ENCODE peak calls at places on chromosomes 12 and 14, in six cellular contexts. T is left ventricle myocardium inferior, M is GM12878, L is Peyer's patch, F is A549, B is lower lobe of right lung. V is an unnamed sample.

GRCh38 chr12:14771651-14772137 is 31.6 kb downstream of the WBP11 start:
- DNase-seq in T (no peak), M (peak), L (no peak), F (peak), B (no peak), V (no peak)

GRCh38 chr14:67537736-67538135 is 4.6 kb downstream of the PLEKHH1 start:
- DNase-seq in T (no peak), M (no peak), L (peak), F (no peak), B (no peak), V (no peak)

GRCh38 chr12:20627001-20627588 is 68.0 kb upstream of the SLCO1C1 start:
- DNase-seq in T (no peak), M (no peak), L (no peak), F (no peak), B (no peak), V (peak)

GRCh38 chr14:99627510-99628381 is 17.2 kb upstream of the HHIPL1 start:
- DNase-seq in T (no peak), M (no peak), L (no peak), F (no peak), B (no peak), V (no peak)

GRCh38 chr12:26732010-26732908 is 100.7 kb downstream of the ITPR2 start:
- DNase-seq in T (no peak), M (peak), L (no peak), F (no peak), B (no peak), V (no peak)

GRCh38 chr12:96197503-96198272 is 3.5 kb downstream of the ELK3 start:
- DNase-seq in T (no peak), M (no peak), L (no peak), F (peak), B (no peak), V (no peak)

GRCh38 chr12:65681226-65681625 is 143.1 kb upstream of the HMGA2 start:
- DNase-seq in T (no peak), M (no peak), L (no peak), F (no peak), B (no peak), V (no peak)

GRCh38 chr14:59811850-59812249 is 58.7 kb downstream of the RTN1 start:
- DNase-seq in T (no peak), M (no peak), L (no peak), F (no peak), B (no peak), V (no peak)

GRCh38 chr14:93045211-93045674 is 70.5 kb downstream of the ITPK1 start:
- DNase-seq in T (no peak), M (no peak), L (no peak), F (no peak), B (no peak), V (no peak)

GRCh38 chr12:121404734-121405133 is 4.8 kb downstream of the RNF34 start:
- DNase-seq in T (no peak), M (no peak), L (no peak), F (no peak), B (no peak), V (no peak)

GRCh38 chr12:27733052-27733656 is 22.5 kb downstream of the MRPS35 start:
- DNase-seq in T (no peak), M (no peak), L (no peak), F (peak), B (no peak), V (no peak)

GRCh38 chr12:25583545-25583944 is 30.5 kb upstream of the LMNTD1 start:
- DNase-seq in T (no peak), M (no peak), L (no peak), F (peak), B (no peak), V (no peak)

GRCh38 chr14:60222820-60223219 is 26.2 kb upstream of the PPM1A start:
- DNase-seq in T (peak), M (no peak), L (no peak), F (no peak), B (peak), V (no peak)

GRCh38 chr14:64844272-64844671 is 35.4 kb downstream of the SPTB start:
- DNase-seq in T (no peak), M (peak), L (no peak), F (no peak), B (no peak), V (no peak)

GRCh38 chr14:42504433-42504832 is 897.8 kb downstream of the LRFN5 start:
- DNase-seq in T (no peak), M (no peak), L (no peak), F (no peak), B (no peak), V (no peak)

GRCh38 chr12:70469221-70469820 is 103.2 kb downstream of the KCNMB4 start:
- DNase-seq in T (no peak), M (peak), L (no peak), F (no peak), B (no peak), V (no peak)

GRCh38 chr12:9273276-9273675 is 65.1 kb upstream of the PZP start:
- DNase-seq in T (no peak), M (no peak), L (no peak), F (no peak), B (no peak), V (no peak)

GRCh38 chr12:49541911-49542505 is 3.2 kb downstream of the KCNH3 start:
- DNase-seq in T (no peak), M (no peak), L (no peak), F (no peak), B (no peak), V (no peak)

GRCh38 chr12:118122264-118122663 is 13.7 kb upstream of the PEBP1 start:
- DNase-seq in T (no peak), M (no peak), L (no peak), F (no peak), B (no peak), V (no peak)

GRCh38 chr12:118120579-118121363 is 15.2 kb upstream of the PEBP1 start:
- DNase-seq in T (peak), M (no peak), L (peak), F (peak), B (peak), V (peak)

GRCh38 chr12:118124333-118124874 is 11.5 kb upstream of the PEBP1 start:
- DNase-seq in T (no peak), M (no peak), L (no peak), F (no peak), B (no peak), V (no peak)

DNA sequence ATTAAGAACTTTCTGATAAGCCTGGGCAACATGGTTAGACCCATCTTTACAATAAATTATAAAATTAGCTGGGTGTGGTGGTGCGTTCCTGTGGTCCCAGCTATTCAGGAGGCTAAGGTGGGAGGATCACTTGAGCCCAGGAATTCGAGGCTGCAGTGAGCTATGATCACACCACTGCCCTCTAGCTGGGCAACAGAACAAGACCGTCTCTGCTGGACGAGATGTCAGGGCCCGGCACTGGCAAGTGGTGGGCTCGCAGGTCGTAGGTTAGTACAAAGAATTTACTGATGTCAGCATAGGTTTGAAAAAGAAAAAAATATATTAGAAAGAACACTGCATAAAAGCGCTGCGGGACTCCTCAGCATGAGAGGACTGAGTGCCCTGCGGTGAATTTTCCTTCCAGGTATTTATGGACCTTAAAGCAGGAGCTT is 15.7 kb upstream of the VSIG10 start:
- DNase-seq in T (no peak), M (no peak), L (no peak), F (no peak), B (no peak), V (no peak)
- TF ChIP-seq CTCF in T (no peak), M (no peak), L (no peak), F (no peak), B (no peak), V (no peak)

DNA sequence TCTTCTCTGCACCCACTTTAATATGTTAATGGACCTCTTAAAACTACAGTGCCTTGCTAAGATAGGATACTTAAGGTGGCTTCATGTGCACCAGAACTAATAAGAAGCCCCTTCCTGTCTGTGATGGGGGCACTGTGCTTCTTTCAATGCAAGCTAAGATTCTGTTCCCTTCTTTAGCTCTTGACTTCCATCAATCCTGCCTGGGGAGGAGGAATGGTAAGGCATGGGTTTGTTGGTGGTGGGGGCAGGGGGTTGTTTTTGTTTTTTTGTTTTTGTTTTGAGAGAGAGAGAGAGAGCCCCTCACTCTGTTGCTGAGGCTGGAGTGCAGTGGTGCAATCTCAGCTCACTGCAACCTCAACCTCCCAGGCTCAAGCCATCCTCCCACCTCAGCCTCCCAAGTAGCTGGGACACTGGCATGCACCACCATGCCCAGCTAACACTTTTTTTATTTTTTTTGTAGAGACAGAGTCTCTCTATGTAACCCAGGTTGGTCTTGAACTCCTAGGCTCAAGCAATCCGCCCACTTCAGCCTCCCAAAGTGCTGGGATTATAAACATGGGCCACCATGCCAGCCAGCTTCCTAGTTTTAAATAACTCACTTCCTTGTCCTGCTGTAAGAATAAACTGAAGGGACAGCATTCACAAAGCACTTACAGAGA is 4.5 kb upstream of the KRT3 start:
- DNase-seq in T (no peak), M (no peak), L (no peak), F (no peak), B (no peak), V (no peak)
- H3K4me3 ChIP-seq in T (no peak), M (no peak), L (no peak), F (no peak), B (no peak), V (no peak)

DNA sequence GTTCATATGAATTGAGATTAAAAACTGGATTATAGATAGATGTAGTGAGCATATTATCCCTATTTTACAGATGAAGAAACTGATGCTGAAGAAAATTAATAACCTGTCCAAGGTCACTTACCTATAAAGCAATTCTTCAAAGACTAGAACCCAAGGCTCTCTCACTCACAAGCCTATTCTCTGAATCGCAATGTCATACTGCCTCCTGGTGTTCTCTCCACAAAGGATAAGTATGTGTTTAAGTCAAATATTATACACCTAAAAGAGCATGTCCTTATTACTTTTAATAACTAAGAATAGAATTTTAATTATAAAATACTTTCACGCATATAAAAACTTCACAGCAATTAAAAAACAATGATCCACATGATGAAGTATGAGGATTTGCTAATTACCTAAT is 721.3 kb upstream of the USP15 start:
- DNase-seq in T (no peak), M (no peak), L (no peak), F (peak), B (no peak), V (no peak)
- TF ChIP-seq CTCF in T (no peak), M (no peak), L (no peak), F (no peak), B (no peak), V (no peak)

DNA sequence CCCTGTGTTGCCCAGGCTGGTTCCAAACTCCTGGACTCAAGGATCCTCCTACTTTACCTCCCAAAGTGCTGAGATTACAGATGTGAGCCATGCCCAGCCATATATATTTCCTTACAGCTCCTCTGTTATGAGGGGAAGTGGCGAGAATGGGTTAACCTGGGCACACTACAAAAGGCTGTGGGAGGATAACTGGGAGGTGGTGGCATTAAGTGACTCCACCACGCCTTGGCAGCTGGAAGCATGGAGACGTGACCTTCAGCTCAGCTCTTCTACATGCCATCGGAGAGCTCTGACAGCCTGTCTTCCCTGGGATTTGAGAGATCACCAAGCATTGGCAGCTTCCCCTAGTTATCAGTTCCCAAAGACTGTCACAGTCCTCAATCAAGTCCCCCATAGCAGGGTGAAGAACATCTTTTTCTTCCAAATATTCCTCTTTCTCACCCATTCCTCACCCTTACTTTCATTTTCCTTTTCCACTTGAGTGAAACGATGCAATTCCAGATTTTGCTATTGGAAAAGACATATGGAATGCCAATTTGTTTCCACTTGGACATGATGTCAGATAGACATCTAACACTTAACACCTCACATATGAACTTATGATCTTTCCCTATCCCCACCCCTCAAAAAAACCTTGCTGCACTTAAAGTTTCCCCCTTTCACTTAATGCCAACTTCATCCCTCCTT is 48.5 kb downstream of the PHLDA1 start:
- DNase-seq in T (peak), M (no peak), L (no peak), F (peak), B (no peak), V (peak)
- H3K4me3 ChIP-seq in T (peak), M (no peak), L (peak), F (peak), B (peak), V (no peak)

DNA sequence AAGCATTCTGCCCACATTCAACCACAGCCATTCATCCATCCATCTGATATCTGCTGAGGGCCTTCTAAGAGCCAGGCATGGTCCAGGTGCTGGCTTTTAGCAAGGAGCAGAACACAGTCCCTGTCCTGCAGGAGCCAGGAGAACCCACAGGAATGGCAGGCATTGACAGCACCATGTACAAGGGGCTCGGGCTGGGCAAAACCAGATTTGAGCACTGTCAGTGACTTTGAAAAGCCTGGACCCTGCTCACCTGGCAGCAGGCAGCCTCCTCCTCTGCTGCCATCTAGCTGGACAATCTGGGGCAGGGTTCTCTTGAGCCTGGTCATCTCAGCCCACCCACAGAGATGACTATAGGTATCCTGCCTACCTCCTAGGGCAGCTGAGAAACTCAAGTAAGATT is 136.9 kb downstream of the ZFP36L1 start:
- DNase-seq in T (no peak), M (no peak), L (no peak), F (peak), B (no peak), V (no peak)
- TF ChIP-seq CTCF in T (peak), M (no peak), L (no peak), F (peak), B (no peak), V (no peak)

DNA sequence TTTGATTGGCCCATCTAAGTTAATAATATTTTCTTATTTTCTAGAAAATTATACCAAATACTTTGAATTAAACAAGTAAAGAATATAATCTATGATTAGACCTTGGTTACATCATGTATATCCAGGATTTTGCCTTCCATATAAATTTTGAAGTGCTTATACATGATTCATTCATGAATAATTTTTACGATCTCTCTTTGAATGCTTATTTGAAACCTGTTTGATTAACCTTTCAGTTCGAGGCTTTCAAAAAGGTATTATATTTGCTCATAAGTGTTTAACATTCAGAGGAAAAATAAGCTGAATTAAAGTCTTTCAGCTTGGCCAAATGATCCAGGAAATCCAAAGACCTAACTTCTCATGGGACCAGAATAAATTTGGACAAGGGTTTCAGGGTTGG is 495.2 kb upstream of the GARIN6 start:
- DNase-seq in T (no peak), M (no peak), L (no peak), F (no peak), B (no peak), V (no peak)
- H3K4me3 ChIP-seq in T (no peak), M (no peak), L (no peak), F (no peak), B (no peak), V (no peak)